ENCODE peak calls at places on chromosomes 7 and 10, in six cellular contexts. One of them, this sample, is unnamed. For H3K27me3, the result is how much of the 10 kb centered on the place peaks cover.

GRCh38 chr10:48429309-48429708 is 122.8 kb downstream of the MAPK8 start:
- DNase-seq in IMR-90: no peak
- DNase-seq in neuronal stem cell: no peak
- DNase-seq in mesendoderm: no peak
- DNase-seq in H1: no peak
- DNase-seq in mesenchymal stem cell: no peak
- DNase-seq in this sample: no peak

GRCh38 chr7:37265006-37265405 is 183.7 kb downstream of the ELMO1 start:
- DNase-seq in IMR-90: no peak
- DNase-seq in neuronal stem cell: no peak
- DNase-seq in mesendoderm: no peak
- DNase-seq in H1: no peak
- DNase-seq in mesenchymal stem cell: no peak
- DNase-seq in this sample: no peak

GRCh38 chr10:13117842-13118783 is 18.1 kb downstream of the OPTN start:
- DNase-seq in IMR-90: no peak
- DNase-seq in neuronal stem cell: no peak
- DNase-seq in mesendoderm: no peak
- DNase-seq in H1: no peak
- DNase-seq in mesenchymal stem cell: no peak
- DNase-seq in this sample: no peak

GRCh38 chr7:14767716-14768425 is 134.7 kb downstream of the DGKB start:
- DNase-seq in IMR-90: no peak
- DNase-seq in neuronal stem cell: no peak
- DNase-seq in mesendoderm: no peak
- DNase-seq in H1: no peak
- DNase-seq in mesenchymal stem cell: no peak
- DNase-seq in this sample: no peak

GRCh38 chr10:131700032-131700431 is 200.8 kb upstream of the PPP2R2D start:
- DNase-seq in IMR-90: no peak
- DNase-seq in neuronal stem cell: no peak
- DNase-seq in mesendoderm: no peak
- DNase-seq in H1: no peak
- DNase-seq in mesenchymal stem cell: no peak
- DNase-seq in this sample: no peak

GRCh38 chr10:91635401-91636400 is 2.8 kb upstream of the PPP1R3C start:
- DNase-seq in IMR-90: peak
- DNase-seq in neuronal stem cell: peak
- DNase-seq in mesendoderm: peak
- DNase-seq in H1: no peak
- DNase-seq in mesenchymal stem cell: peak
- DNase-seq in this sample: peak

GRCh38 chr10:132971448-132972148 is 29.2 kb upstream of the CFAP46 start:
- DNase-seq in IMR-90: no peak
- DNase-seq in neuronal stem cell: no peak
- DNase-seq in mesendoderm: no peak
- DNase-seq in H1: no peak
- DNase-seq in mesenchymal stem cell: no peak
- DNase-seq in this sample: no peak

GRCh38 chr10:65194555-65194954 is 1673.4 kb downstream of the REEP3 start:
- DNase-seq in IMR-90: no peak
- DNase-seq in neuronal stem cell: no peak
- DNase-seq in mesendoderm: no peak
- DNase-seq in H1: no peak
- DNase-seq in mesenchymal stem cell: no peak
- DNase-seq in this sample: no peak

GRCh38 chr7:82039621-82040020 is 269.8 kb upstream of the HGF start:
- DNase-seq in IMR-90: no peak
- DNase-seq in neuronal stem cell: no peak
- DNase-seq in mesendoderm: no peak
- DNase-seq in H1: no peak
- DNase-seq in mesenchymal stem cell: no peak
- DNase-seq in this sample: no peak

GRCh38 chr10:125661942-125662515 is 20.9 kb downstream of the TEX36 start:
- DNase-seq in IMR-90: peak
- DNase-seq in neuronal stem cell: no peak
- DNase-seq in mesendoderm: peak
- DNase-seq in H1: no peak
- DNase-seq in mesenchymal stem cell: no peak
- DNase-seq in this sample: no peak

GRCh38 chr10:75940742-75941141 is 509.3 kb downstream of the LRMDA start:
- DNase-seq in IMR-90: no peak
- DNase-seq in neuronal stem cell: no peak
- DNase-seq in mesendoderm: no peak
- DNase-seq in H1: no peak
- DNase-seq in mesenchymal stem cell: no peak
- DNase-seq in this sample: no peak

GRCh38 chr7:90624128-90624980 is 28.2 kb downstream of the CDK14 start:
- DNase-seq in IMR-90: peak
- DNase-seq in neuronal stem cell: no peak
- DNase-seq in mesendoderm: peak
- DNase-seq in H1: no peak
- DNase-seq in mesenchymal stem cell: peak
- DNase-seq in this sample: no peak

GRCh38 chr7:101940830-101941229 is 123.4 kb downstream of the CUX1 start:
- DNase-seq in IMR-90: no peak
- DNase-seq in neuronal stem cell: peak
- DNase-seq in mesendoderm: peak
- DNase-seq in H1: peak
- DNase-seq in mesenchymal stem cell: peak
- DNase-seq in this sample: peak

GRCh38 chr10:71547841-71548493 is 151.2 kb downstream of the CDH23 start:
- DNase-seq in IMR-90: peak
- DNase-seq in neuronal stem cell: no peak
- DNase-seq in mesendoderm: no peak
- DNase-seq in H1: no peak
- DNase-seq in mesenchymal stem cell: peak
- DNase-seq in this sample: no peak

GRCh38 chr10:89904755-89905154 is 203.4 kb downstream of the KIF20B start:
- DNase-seq in IMR-90: no peak
- DNase-seq in neuronal stem cell: no peak
- DNase-seq in mesendoderm: no peak
- DNase-seq in H1: no peak
- DNase-seq in mesenchymal stem cell: no peak
- DNase-seq in this sample: no peak

GRCh38 chr7:66099551-66100407 is 14.9 kb upstream of the CRCP start:
- DNase-seq in IMR-90: peak
- DNase-seq in neuronal stem cell: peak
- DNase-seq in mesendoderm: peak
- DNase-seq in H1: peak
- DNase-seq in mesenchymal stem cell: peak
- DNase-seq in this sample: peak

GRCh38 chr10:106740-107139 is 28.5 kb upstream of the ZMYND11 start:
- DNase-seq in IMR-90: no peak
- DNase-seq in neuronal stem cell: no peak
- DNase-seq in mesendoderm: no peak
- DNase-seq in H1: no peak
- DNase-seq in mesenchymal stem cell: no peak
- DNase-seq in this sample: no peak
- H2BK15ac ChIP-seq in IMR-90: no peak
- H2BK15ac ChIP-seq in neuronal stem cell: no peak
- H2BK15ac ChIP-seq in mesendoderm: no peak
- H2BK15ac ChIP-seq in H1: no peak
- H2BK15ac ChIP-seq in mesenchymal stem cell: no peak
- H2BK15ac ChIP-seq in this sample: no peak

DNA sequence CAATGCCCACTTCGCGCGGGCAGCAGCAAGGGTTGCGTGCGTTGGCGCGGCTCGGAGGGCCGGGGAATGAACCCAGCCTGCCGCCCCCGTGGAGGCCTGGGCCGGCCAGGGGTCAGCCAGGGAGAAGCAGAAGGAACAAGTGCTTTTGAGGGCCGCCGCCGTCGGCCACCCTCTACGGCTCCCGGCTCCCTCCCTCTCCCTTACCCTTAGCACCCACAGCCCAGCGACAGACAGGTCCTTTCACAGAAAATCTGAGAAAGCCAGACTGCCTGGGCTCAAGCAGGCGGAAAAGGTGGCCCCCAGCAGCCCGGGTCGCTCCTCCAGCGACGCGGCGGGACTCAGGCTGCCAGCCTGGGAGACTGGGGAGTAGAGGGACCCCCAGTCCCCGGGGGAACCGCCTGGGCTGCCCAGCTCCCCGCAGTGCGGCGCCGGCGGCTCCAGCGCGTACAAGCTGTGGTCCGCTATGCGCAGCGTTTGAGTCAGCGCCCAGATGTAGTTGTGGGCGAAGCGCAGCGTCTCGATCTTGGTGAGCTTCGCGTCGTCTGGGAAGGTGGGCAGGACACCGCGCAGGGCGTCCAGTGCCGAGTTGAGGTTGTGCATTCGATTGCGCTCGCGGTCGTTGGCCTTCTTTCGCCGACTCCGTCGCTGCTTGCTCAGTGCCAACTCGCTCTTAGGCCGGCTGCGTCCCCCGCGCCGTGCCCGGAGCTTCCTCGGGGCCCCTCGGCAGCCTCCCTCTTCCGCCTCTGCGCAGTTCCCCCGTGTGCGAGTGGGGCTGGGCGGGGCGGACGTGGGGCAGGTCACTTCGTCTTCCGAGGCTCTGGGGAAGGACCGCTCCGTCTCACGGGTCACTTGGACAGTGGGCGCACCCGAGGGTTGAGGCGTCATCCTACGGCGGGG is 815 bp downstream of the NEUROG3 start:
- DNase-seq in IMR-90: peak
- DNase-seq in neuronal stem cell: no peak
- DNase-seq in mesendoderm: no peak
- DNase-seq in H1: no peak
- DNase-seq in mesenchymal stem cell: peak
- DNase-seq in this sample: peak
- H3K27me3 ChIP-seq in IMR-90: half or more
- H3K27me3 ChIP-seq in neuronal stem cell: half or more
- H3K27me3 ChIP-seq in mesendoderm: half or more
- H3K27me3 ChIP-seq in H1: half or more
- H3K27me3 ChIP-seq in mesenchymal stem cell: half or more
- H3K27me3 ChIP-seq in this sample: half or more

GRCh38 chr7:42348071-42348470 is 111.1 kb upstream of the GLI3 start:
- DNase-seq in IMR-90: no peak
- DNase-seq in neuronal stem cell: no peak
- DNase-seq in mesendoderm: no peak
- DNase-seq in H1: no peak
- DNase-seq in mesenchymal stem cell: no peak
- DNase-seq in this sample: no peak

GRCh38 chr7:42344168-42344755 is 107.3 kb upstream of the GLI3 start:
- DNase-seq in IMR-90: no peak
- DNase-seq in neuronal stem cell: no peak
- DNase-seq in mesendoderm: no peak
- DNase-seq in H1: no peak
- DNase-seq in mesenchymal stem cell: no peak
- DNase-seq in this sample: no peak

GRCh38 chr7:42348627-42349026 is 111.6 kb upstream of the GLI3 start:
- DNase-seq in IMR-90: no peak
- DNase-seq in neuronal stem cell: no peak
- DNase-seq in mesendoderm: no peak
- DNase-seq in H1: no peak
- DNase-seq in mesenchymal stem cell: no peak
- DNase-seq in this sample: no peak

GRCh38 chr7:42347616-42348015 is 110.6 kb upstream of the GLI3 start:
- DNase-seq in IMR-90: no peak
- DNase-seq in neuronal stem cell: no peak
- DNase-seq in mesendoderm: no peak
- DNase-seq in H1: no peak
- DNase-seq in mesenchymal stem cell: no peak
- DNase-seq in this sample: no peak

GRCh38 chr7:42345478-42346299 is 108.7 kb upstream of the GLI3 start:
- DNase-seq in IMR-90: no peak
- DNase-seq in neuronal stem cell: no peak
- DNase-seq in mesendoderm: no peak
- DNase-seq in H1: peak
- DNase-seq in mesenchymal stem cell: peak
- DNase-seq in this sample: peak
- H2BK15ac ChIP-seq in IMR-90: no peak
- H2BK15ac ChIP-seq in neuronal stem cell: no peak
- H2BK15ac ChIP-seq in mesendoderm: no peak
- H2BK15ac ChIP-seq in H1: no peak
- H2BK15ac ChIP-seq in mesenchymal stem cell: no peak
- H2BK15ac ChIP-seq in this sample: no peak

GRCh38 chr7:69596056-69596455 is 2.2 kb upstream of the AUTS2 start:
- DNase-seq in IMR-90: no peak
- DNase-seq in neuronal stem cell: no peak
- DNase-seq in mesendoderm: no peak
- DNase-seq in H1: no peak
- DNase-seq in mesenchymal stem cell: no peak
- DNase-seq in this sample: no peak
- H3K27me3 ChIP-seq in IMR-90: under half
- H3K27me3 ChIP-seq in neuronal stem cell: under half
- H3K27me3 ChIP-seq in mesendoderm: under half
- H3K27me3 ChIP-seq in H1: under half
- H3K27me3 ChIP-seq in mesenchymal stem cell: under half
- H3K27me3 ChIP-seq in this sample: under half

DNA sequence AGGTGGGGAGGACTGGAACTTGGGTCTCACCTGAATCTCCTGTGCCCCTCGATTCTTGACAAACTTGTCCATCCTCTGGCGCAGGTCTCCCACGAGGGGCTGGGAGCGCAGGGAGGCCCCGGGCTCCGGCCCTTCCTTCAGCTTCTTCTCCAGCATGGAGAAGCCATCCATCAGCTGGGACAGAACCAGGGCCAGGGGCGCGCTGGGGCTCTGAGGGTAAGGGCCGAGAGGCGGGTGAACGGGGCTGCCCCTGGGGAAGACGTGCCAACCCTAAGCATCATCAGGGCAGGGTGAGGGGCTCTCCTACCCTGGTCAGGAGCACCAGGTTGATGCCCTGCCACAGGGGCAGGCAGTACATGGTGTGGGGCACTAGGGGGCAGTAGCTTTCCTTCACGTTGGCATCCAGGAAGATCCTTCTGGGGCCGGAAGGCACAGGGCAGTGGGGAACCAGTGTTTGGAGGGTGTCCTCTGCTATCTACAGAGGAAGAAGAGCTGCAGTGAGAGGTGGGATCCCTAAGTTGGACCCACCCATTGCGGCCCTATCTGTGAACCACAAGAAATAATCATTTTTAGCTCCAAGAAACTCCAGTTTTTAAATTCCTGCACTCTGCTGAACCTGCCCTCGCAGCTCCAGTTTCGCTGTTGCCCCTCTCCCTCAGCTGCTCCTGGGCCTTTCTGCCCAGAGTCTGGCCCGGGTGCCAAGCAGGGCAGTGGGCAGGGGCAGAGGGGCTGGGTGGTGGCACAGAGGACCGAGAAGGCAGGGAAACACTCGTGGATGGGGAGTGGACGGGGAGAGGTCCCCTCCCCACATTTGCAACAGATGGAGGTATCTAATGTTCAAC is 10.8 kb upstream of the PYROXD2 start:
- DNase-seq in IMR-90: peak
- DNase-seq in neuronal stem cell: peak
- DNase-seq in mesendoderm: peak
- DNase-seq in H1: no peak
- DNase-seq in mesenchymal stem cell: peak
- DNase-seq in this sample: peak
- H2BK15ac ChIP-seq in IMR-90: no peak
- H2BK15ac ChIP-seq in neuronal stem cell: no peak
- H2BK15ac ChIP-seq in mesendoderm: no peak
- H2BK15ac ChIP-seq in H1: no peak
- H2BK15ac ChIP-seq in mesenchymal stem cell: no peak
- H2BK15ac ChIP-seq in this sample: no peak

GRCh38 chr7:1250901-1251300 is 18.2 kb downstream of the UNCX start:
- DNase-seq in IMR-90: no peak
- DNase-seq in neuronal stem cell: no peak
- DNase-seq in mesendoderm: no peak
- DNase-seq in H1: no peak
- DNase-seq in mesenchymal stem cell: no peak
- DNase-seq in this sample: no peak
- H3K27me3 ChIP-seq in IMR-90: half or more
- H3K27me3 ChIP-seq in neuronal stem cell: half or more
- H3K27me3 ChIP-seq in mesendoderm: under half
- H3K27me3 ChIP-seq in H1: half or more
- H3K27me3 ChIP-seq in mesenchymal stem cell: half or more
- H3K27me3 ChIP-seq in this sample: under half

GRCh38 chr7:50603288-50603687 is 38.1 kb upstream of the DDC start:
- DNase-seq in IMR-90: no peak
- DNase-seq in neuronal stem cell: no peak
- DNase-seq in mesendoderm: peak
- DNase-seq in H1: no peak
- DNase-seq in mesenchymal stem cell: no peak
- DNase-seq in this sample: no peak
- H2BK15ac ChIP-seq in IMR-90: no peak
- H2BK15ac ChIP-seq in neuronal stem cell: no peak
- H2BK15ac ChIP-seq in mesendoderm: no peak
- H2BK15ac ChIP-seq in H1: no peak
- H2BK15ac ChIP-seq in mesenchymal stem cell: no peak
- H2BK15ac ChIP-seq in this sample: no peak